ENCODE peak calls at places on chromosomes 13 and 19, in five cellular contexts. F is HepG2, K is A549, D is GM12878, A is K562. E is an unnamed sample.

GRCh38 chr19:2719910-2720776 is 1.0 kb downstream of the DIRAS1 start:
- DNase-seq in D (no peak), F (no peak), K (no peak), A (no peak), E (peak)

GRCh38 chr19:10660346-10660745 is 6.2 kb downstream of the ILF3 start:
- DNase-seq in D (no peak), K (no peak), F (no peak), A (no peak), E (no peak)

GRCh38 chr13:97719759-97720158 is 233.7 kb upstream of the IPO5 start:
- DNase-seq in D (no peak), K (peak), F (no peak), A (no peak), E (no peak)

GRCh38 chr13:37791699-37792098 is 77.9 kb downstream of the TRPC4 start:
- DNase-seq in F (no peak), K (no peak), D (no peak), A (no peak), E (no peak)

GRCh38 chr13:99686157-99686572 is 184.9 kb downstream of the TM9SF2 start:
- DNase-seq in F (peak), A (peak), D (no peak), K (peak), E (peak)

GRCh38 chr13:20412761-20413355 is 112.8 kb downstream of the CRYL1 start:
- DNase-seq in D (no peak), F (no peak), A (no peak), K (no peak), E (peak)

GRCh38 chr19:53511933-53512374 is 26.0 kb upstream of the ZNF331 start:
- DNase-seq in K (peak), A (peak), F (peak), D (no peak), E (peak)

GRCh38 chr13:82344867-82345266 is 1537.4 kb downstream of the SLITRK1 start:
- DNase-seq in A (no peak), D (no peak), F (no peak), K (no peak), E (no peak)

GRCh38 chr13:73273737-73274136 is 214.9 kb downstream of the KLF5 start:
- DNase-seq in D (no peak), K (peak), A (no peak), F (no peak), E (no peak)

GRCh38 chr13:31663880-31664585 is 75.3 kb upstream of the RXFP2 start:
- DNase-seq in K (no peak), F (no peak), D (no peak), A (no peak), E (peak)

GRCh38 chr19:48044561-48044960 is 682 bp upstream of the CABP5 start:
- DNase-seq in A (no peak), D (no peak), K (no peak), F (no peak), E (no peak)

GRCh38 chr13:37194428-37194861 is 89.0 kb upstream of the CSNK1A1L start:
- DNase-seq in A (no peak), K (no peak), D (no peak), F (no peak), E (no peak)

GRCh38 chr19:15354557-15355296 is 22.4 kb upstream of the BRD4 start:
- DNase-seq in A (no peak), K (no peak), F (no peak), D (no peak), E (no peak)

GRCh38 chr19:33273881-33274662 is 28.3 kb downstream of the CEBPA start:
- DNase-seq in A (no peak), F (peak), D (no peak), K (peak), E (no peak)

GRCh38 chr13:47049276-47049989 is 152.6 kb upstream of the HTR2A start:
- DNase-seq in D (no peak), F (no peak), A (no peak), K (no peak), E (no peak)

GRCh38 chr13:79709526-79709925 is 228.6 kb downstream of the NDFIP2 start:
- DNase-seq in F (no peak), D (no peak), A (no peak), K (no peak), E (no peak)

GRCh38 chr13:40170982-40171381 is 495.5 kb downstream of the FOXO1 start:
- DNase-seq in A (no peak), K (no peak), F (no peak), D (no peak), E (no peak)

GRCh38 chr13:27654059-27654458 is 32.4 kb downstream of the POLR1D start:
- DNase-seq in F (no peak), D (no peak), K (no peak), A (no peak), E (no peak)

GRCh38 chr13:112056284-112056727 is 10.6 kb upstream of the SOX1 start:
- DNase-seq in D (no peak), K (no peak), F (no peak), A (no peak), E (peak)

GRCh38 chr19:412356-413355 is 3.7 kb upstream of the C2CD4C start:
- DNase-seq in F (no peak), A (no peak), D (no peak), K (no peak), E (peak)

GRCh38 chr13:110262944-110263343 is 44.0 kb downstream of the COL4A1 start:
- DNase-seq in D (no peak), K (no peak), A (no peak), F (no peak), E (no peak)

GRCh38 chr19:4347521-4347920 is 4.2 kb downstream of the MPND start:
- DNase-seq in A (no peak), K (no peak), D (no peak), F (no peak), E (no peak)

GRCh38 chr13:41985788-41986508 is 25.0 kb upstream of the VWA8 start:
- DNase-seq in K (peak), F (no peak), A (no peak), D (no peak), E (no peak)

GRCh38 chr13:85725433-85725832 is 73.8 kb downstream of the SLITRK6 start:
- DNase-seq in K (no peak), A (no peak), D (no peak), F (no peak), E (no peak)

GRCh38 chr13:22454586-22454985 is 726.2 kb upstream of the SGCG start:
- DNase-seq in D (no peak), K (no peak), A (no peak), F (no peak), E (peak)

GRCh38 chr19:872266-872951 is 12.9 kb downstream of the CFD start:
- DNase-seq in K (peak), D (peak), A (peak), F (no peak), E (peak)

GRCh38 chr13:110266983-110267382 is 40.0 kb downstream of the COL4A1 start:
- DNase-seq in F (no peak), K (no peak), A (no peak), D (no peak), E (peak)

GRCh38 chr19:34484328-34484727 is 2.8 kb downstream of the WTIP start:
- DNase-seq in K (no peak), D (no peak), A (no peak), F (no peak), E (peak)

GRCh38 chr13:113729329-113730019 is 29.6 kb upstream of the TMEM255B start:
- DNase-seq in F (no peak), D (no peak), K (peak), A (no peak), E (no peak)

GRCh38 chr13:50382511-50382910 is 367.3 kb downstream of the KCNRG start:
- DNase-seq in A (no peak), K (no peak), D (no peak), F (no peak), E (no peak)

GRCh38 chr19:54551293-54551692 is 22.3 kb upstream of the LILRA2 start:
- DNase-seq in D (peak), K (no peak), F (no peak), A (no peak), E (no peak)

GRCh38 chr19:14540741-14541525 is 11.5 kb downstream of the TECR start:
- DNase-seq in A (no peak), F (no peak), D (no peak), K (no peak), E (no peak)

GRCh38 chr19:9828551-9829063 is 889 bp downstream of the UBL5 start:
- DNase-seq in K (no peak), D (no peak), A (no peak), F (no peak), E (no peak)

GRCh38 chr13:49679244-49679643 is 12.0 kb downstream of the EBPL start:
- DNase-seq in K (peak), A (no peak), D (no peak), F (peak), E (no peak)

GRCh38 chr13:98581971-98582702 is 5.2 kb upstream of the STK24 start:
- DNase-seq in D (no peak), K (no peak), F (no peak), A (no peak), E (no peak)

GRCh38 chr19:46608178-46608577 is 7.0 kb downstream of the CALM3 start:
- DNase-seq in D (no peak), A (no peak), K (no peak), F (no peak), E (no peak)

GRCh38 chr13:94595006-94595942 is 678 bp downstream of the TGDS start:
- DNase-seq in A (peak), D (no peak), F (no peak), K (no peak), E (peak)
- TF ChIP-seq JUNB in A (no peak), D (no peak), F (no peak), K (no peak), E (no peak)

DNA sequence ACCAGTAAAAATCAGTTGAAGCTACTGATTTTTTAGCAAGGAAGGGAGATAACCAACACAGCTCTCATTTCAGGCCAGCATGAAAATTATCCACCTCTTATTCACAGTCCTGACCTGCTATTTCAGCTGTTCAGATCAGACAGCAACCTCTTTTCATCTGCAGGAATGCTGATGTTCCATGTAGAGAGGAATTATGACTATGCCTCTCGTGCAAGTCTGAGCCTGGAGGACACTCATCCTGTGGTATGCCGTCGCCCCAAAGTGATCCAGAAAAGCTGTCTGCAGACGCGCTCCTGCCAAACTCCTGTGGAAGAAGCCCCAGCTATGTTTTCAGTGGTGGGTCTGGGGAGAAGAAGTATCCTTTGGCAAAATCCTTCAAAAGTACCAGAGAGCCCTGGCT is 563.5 kb upstream of the SLITRK1 start:
- DNase-seq in K (no peak), D (no peak), A (no peak), F (no peak), E (no peak)
- TF ChIP-seq JUNB in K (no peak), D (no peak), A (no peak), F (no peak), E (no peak)

GRCh38 chr13:89969996-89970709 is 1377.3 kb upstream of the MIR17HG start:
- DNase-seq in K (no peak), F (no peak), A (no peak), D (no peak), E (no peak)
- TF ChIP-seq JUNB in K (no peak), F (no peak), A (no peak), D (no peak), E (no peak)

DNA sequence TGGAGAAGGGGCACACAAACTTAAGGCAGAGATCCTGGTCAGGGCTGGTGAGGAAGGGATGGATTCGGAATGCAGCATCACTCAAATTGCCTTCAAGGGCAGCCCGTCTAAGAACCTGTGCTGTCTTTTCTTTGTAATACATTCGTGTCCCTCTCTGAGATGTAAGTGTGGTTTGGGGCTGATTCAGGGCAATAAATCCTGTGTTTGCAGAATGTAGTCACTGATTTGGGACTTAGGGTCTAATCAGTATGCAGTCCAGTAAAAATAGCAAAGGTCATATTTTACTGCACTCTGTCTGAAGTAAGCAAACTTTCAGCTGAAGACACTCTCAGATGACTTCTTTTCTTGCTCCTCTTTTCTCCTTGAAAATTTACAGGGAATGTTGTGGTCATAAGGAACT is 93.8 kb upstream of the C1QTNF9B start:
- DNase-seq in A (no peak), D (no peak), K (no peak), F (no peak), E (no peak)
- TF ChIP-seq JUNB in A (no peak), D (no peak), K (no peak), F (no peak), E (no peak)

GRCh38 chr19:51325161-51325979 is 13.9 kb downstream of the IGLON5 start:
- DNase-seq in F (no peak), D (no peak), K (no peak), A (no peak), E (no peak)

GRCh38 chr19:51321799-51322198 is 10.4 kb downstream of the IGLON5 start:
- DNase-seq in F (no peak), D (no peak), A (no peak), K (no peak), E (no peak)

GRCh38 chr19:51326216-51327065 is 15.0 kb downstream of the IGLON5 start:
- DNase-seq in A (peak), D (no peak), F (no peak), K (no peak), E (no peak)

GRCh38 chr19:51323481-51323891 is 12.0 kb downstream of the IGLON5 start:
- DNase-seq in K (no peak), F (no peak), D (no peak), A (no peak), E (no peak)

GRCh38 chr19:51324082-51324481 is 12.6 kb downstream of the IGLON5 start:
- DNase-seq in K (no peak), A (no peak), D (no peak), F (no peak), E (no peak)
- TF ChIP-seq JUNB in K (no peak), A (no peak), D (no peak), F (no peak), E (no peak)

GRCh38 chr13:35923347-35923746 is 207.8 kb downstream of the DCLK1 start:
- DNase-seq in A (no peak), K (peak), F (no peak), D (no peak), E (no peak)
- TF ChIP-seq JUNB in A (no peak), K (peak), F (no peak), D (no peak), E (no peak)

GRCh38 chr13:76720416-76720815 is 165.8 kb downstream of the KCTD12 start:
- DNase-seq in F (no peak), A (no peak), K (no peak), D (no peak), E (no peak)
- TF ChIP-seq JUNB in F (no peak), A (no peak), K (no peak), D (no peak), E (no peak)